ENCODE peak calls at places on chromosomes 12 and 14, in nine cellular contexts. One of them, this sample, is unnamed.

GRCh38 chr14:95408731-95409471 is 89.2 kb upstream of the CLMN start:
- DNase-seq in CD8-positive, alpha-beta memory T cell: no peak
- DNase-seq in hypothalamus: peak; percentile 28
- DNase-seq in left lung: no peak
- DNase-seq in progenitor cell of endocrine pancreas: no peak
- DNase-seq in keratinocyte: no peak
- DNase-seq in brain microvascular endothelial cell: no peak
- DNase-seq in NCI-H345: no peak
- DNase-seq in activated naive CD8-positive, alpha-beta T cell treated with anti-CD3 and anti-CD28 coated beads, Interleukin-2, amount 10 ng/mL, durations not matched to agents 7 days and 5 days: no peak
- DNase-seq in this sample: no peak

GRCh38 chr14:97603201-97603600 is 806.0 kb downstream of the VRK1 start:
- DNase-seq in progenitor cell of endocrine pancreas: no peak
- DNase-seq in hypothalamus: no peak
- DNase-seq in brain microvascular endothelial cell: no peak
- DNase-seq in left lung: no peak
- DNase-seq in keratinocyte: no peak
- DNase-seq in NCI-H345: no peak
- DNase-seq in activated naive CD8-positive, alpha-beta T cell treated with anti-CD3 and anti-CD28 coated beads, Interleukin-2, amount 10 ng/mL, durations not matched to agents 7 days and 5 days: no peak
- DNase-seq in CD8-positive, alpha-beta memory T cell: peak; percentile 27
- DNase-seq in this sample: no peak

GRCh38 chr12:99768758-99769157 is 121.2 kb downstream of the GARIN6 start:
- DNase-seq in brain microvascular endothelial cell: no peak
- DNase-seq in left lung: no peak
- DNase-seq in activated naive CD8-positive, alpha-beta T cell treated with anti-CD3 and anti-CD28 coated beads, Interleukin-2, amount 10 ng/mL, durations not matched to agents 7 days and 5 days: no peak
- DNase-seq in keratinocyte: no peak
- DNase-seq in progenitor cell of endocrine pancreas: no peak
- DNase-seq in CD8-positive, alpha-beta memory T cell: no peak
- DNase-seq in hypothalamus: no peak
- DNase-seq in NCI-H345: no peak
- DNase-seq in this sample: no peak

GRCh38 chr12:104486416-104486815 is 29.7 kb downstream of the CHST11 start:
- DNase-seq in brain microvascular endothelial cell: no peak
- DNase-seq in progenitor cell of endocrine pancreas: no peak
- DNase-seq in CD8-positive, alpha-beta memory T cell: no peak
- DNase-seq in NCI-H345: no peak
- DNase-seq in hypothalamus: no peak
- DNase-seq in keratinocyte: no peak
- DNase-seq in activated naive CD8-positive, alpha-beta T cell treated with anti-CD3 and anti-CD28 coated beads, Interleukin-2, amount 10 ng/mL, durations not matched to agents 7 days and 5 days: no peak
- DNase-seq in left lung: no peak
- DNase-seq in this sample: no peak

GRCh38 chr12:11726659-11727058 is 77.2 kb downstream of the ETV6 start:
- DNase-seq in keratinocyte: no peak
- DNase-seq in brain microvascular endothelial cell: no peak
- DNase-seq in CD8-positive, alpha-beta memory T cell: no peak
- DNase-seq in progenitor cell of endocrine pancreas: no peak
- DNase-seq in hypothalamus: no peak
- DNase-seq in NCI-H345: no peak
- DNase-seq in left lung: no peak
- DNase-seq in activated naive CD8-positive, alpha-beta T cell treated with anti-CD3 and anti-CD28 coated beads, Interleukin-2, amount 10 ng/mL, durations not matched to agents 7 days and 5 days: no peak
- DNase-seq in this sample: no peak

GRCh38 chr14:67187826-67188225 is 1.4 kb upstream of the GARIN2 start:
- DNase-seq in hypothalamus: no peak
- DNase-seq in left lung: no peak
- DNase-seq in NCI-H345: no peak
- DNase-seq in progenitor cell of endocrine pancreas: no peak
- DNase-seq in keratinocyte: peak; percentile 52
- DNase-seq in activated naive CD8-positive, alpha-beta T cell treated with anti-CD3 and anti-CD28 coated beads, Interleukin-2, amount 10 ng/mL, durations not matched to agents 7 days and 5 days: no peak
- DNase-seq in brain microvascular endothelial cell: peak; percentile 70
- DNase-seq in CD8-positive, alpha-beta memory T cell: no peak
- DNase-seq in this sample: peak; percentile 49

GRCh38 chr14:24816011-24816928 is 182.3 kb upstream of the GZMB start:
- DNase-seq in progenitor cell of endocrine pancreas: no peak
- DNase-seq in left lung: no peak
- DNase-seq in NCI-H345: no peak
- DNase-seq in brain microvascular endothelial cell: no peak
- DNase-seq in hypothalamus: no peak
- DNase-seq in CD8-positive, alpha-beta memory T cell: no peak
- DNase-seq in keratinocyte: no peak
- DNase-seq in activated naive CD8-positive, alpha-beta T cell treated with anti-CD3 and anti-CD28 coated beads, Interleukin-2, amount 10 ng/mL, durations not matched to agents 7 days and 5 days: no peak
- DNase-seq in this sample: peak; percentile 25

GRCh38 chr14:68673464-68673863 is 119.4 kb downstream of the ZFP36L1 start:
- DNase-seq in CD8-positive, alpha-beta memory T cell: no peak
- DNase-seq in left lung: no peak
- DNase-seq in activated naive CD8-positive, alpha-beta T cell treated with anti-CD3 and anti-CD28 coated beads, Interleukin-2, amount 10 ng/mL, durations not matched to agents 7 days and 5 days: no peak
- DNase-seq in NCI-H345: no peak
- DNase-seq in keratinocyte: no peak
- DNase-seq in brain microvascular endothelial cell: no peak
- DNase-seq in progenitor cell of endocrine pancreas: no peak
- DNase-seq in hypothalamus: no peak
- DNase-seq in this sample: no peak

GRCh38 chr14:55430024-55430690 is 10.3 kb downstream of the TBPL2 start:
- DNase-seq in brain microvascular endothelial cell: peak; percentile 60
- DNase-seq in activated naive CD8-positive, alpha-beta T cell treated with anti-CD3 and anti-CD28 coated beads, Interleukin-2, amount 10 ng/mL, durations not matched to agents 7 days and 5 days: no peak
- DNase-seq in CD8-positive, alpha-beta memory T cell: no peak
- DNase-seq in keratinocyte: peak; percentile 79
- DNase-seq in NCI-H345: peak; percentile 23
- DNase-seq in left lung: no peak
- DNase-seq in hypothalamus: no peak
- DNase-seq in progenitor cell of endocrine pancreas: no peak
- DNase-seq in this sample: peak; percentile 82

GRCh38 chr12:109789649-109790048 is 43.5 kb downstream of the TRPV4 start:
- DNase-seq in activated naive CD8-positive, alpha-beta T cell treated with anti-CD3 and anti-CD28 coated beads, Interleukin-2, amount 10 ng/mL, durations not matched to agents 7 days and 5 days: no peak
- DNase-seq in brain microvascular endothelial cell: no peak
- DNase-seq in left lung: no peak
- DNase-seq in CD8-positive, alpha-beta memory T cell: no peak
- DNase-seq in NCI-H345: no peak
- DNase-seq in hypothalamus: no peak
- DNase-seq in progenitor cell of endocrine pancreas: no peak
- DNase-seq in keratinocyte: no peak
- DNase-seq in this sample: no peak

GRCh38 chr14:74551903-74552371 is 58.4 kb downstream of the ISCA2 start:
- DNase-seq in activated naive CD8-positive, alpha-beta T cell treated with anti-CD3 and anti-CD28 coated beads, Interleukin-2, amount 10 ng/mL, durations not matched to agents 7 days and 5 days: no peak
- DNase-seq in NCI-H345: no peak
- DNase-seq in left lung: no peak
- DNase-seq in progenitor cell of endocrine pancreas: no peak
- DNase-seq in hypothalamus: peak; percentile 29
- DNase-seq in CD8-positive, alpha-beta memory T cell: no peak
- DNase-seq in brain microvascular endothelial cell: no peak
- DNase-seq in keratinocyte: no peak
- DNase-seq in this sample: peak; percentile 41

GRCh38 chr12:40287369-40287975 is 62.7 kb downstream of the LRRK2 start:
- DNase-seq in progenitor cell of endocrine pancreas: no peak
- DNase-seq in activated naive CD8-positive, alpha-beta T cell treated with anti-CD3 and anti-CD28 coated beads, Interleukin-2, amount 10 ng/mL, durations not matched to agents 7 days and 5 days: no peak
- DNase-seq in left lung: no peak
- DNase-seq in keratinocyte: no peak
- DNase-seq in CD8-positive, alpha-beta memory T cell: no peak
- DNase-seq in NCI-H345: no peak
- DNase-seq in hypothalamus: no peak
- DNase-seq in brain microvascular endothelial cell: no peak
- DNase-seq in this sample: no peak

GRCh38 chr12:91998316-91998715 is 147.3 kb downstream of the BTG1 start:
- DNase-seq in keratinocyte: no peak
- DNase-seq in brain microvascular endothelial cell: no peak
- DNase-seq in CD8-positive, alpha-beta memory T cell: no peak
- DNase-seq in activated naive CD8-positive, alpha-beta T cell treated with anti-CD3 and anti-CD28 coated beads, Interleukin-2, amount 10 ng/mL, durations not matched to agents 7 days and 5 days: no peak
- DNase-seq in NCI-H345: no peak
- DNase-seq in left lung: no peak
- DNase-seq in hypothalamus: no peak
- DNase-seq in progenitor cell of endocrine pancreas: no peak
- DNase-seq in this sample: no peak

GRCh38 chr12:50353404-50353803 is 43.0 kb downstream of the FAM186A start:
- DNase-seq in NCI-H345: no peak
- DNase-seq in keratinocyte: no peak
- DNase-seq in hypothalamus: no peak
- DNase-seq in left lung: no peak
- DNase-seq in progenitor cell of endocrine pancreas: no peak
- DNase-seq in activated naive CD8-positive, alpha-beta T cell treated with anti-CD3 and anti-CD28 coated beads, Interleukin-2, amount 10 ng/mL, durations not matched to agents 7 days and 5 days: no peak
- DNase-seq in CD8-positive, alpha-beta memory T cell: no peak
- DNase-seq in brain microvascular endothelial cell: no peak
- DNase-seq in this sample: no peak

GRCh38 chr12:5473076-5473475 is 41.2 kb downstream of the NTF3 start:
- DNase-seq in left lung: no peak
- DNase-seq in activated naive CD8-positive, alpha-beta T cell treated with anti-CD3 and anti-CD28 coated beads, Interleukin-2, amount 10 ng/mL, durations not matched to agents 7 days and 5 days: no peak
- DNase-seq in keratinocyte: no peak
- DNase-seq in brain microvascular endothelial cell: no peak
- DNase-seq in NCI-H345: no peak
- DNase-seq in hypothalamus: no peak
- DNase-seq in CD8-positive, alpha-beta memory T cell: no peak
- DNase-seq in progenitor cell of endocrine pancreas: no peak
- DNase-seq in this sample: peak; percentile 44

GRCh38 chr14:72643317-72643801 is 250.5 kb downstream of the DPF3 start:
- DNase-seq in brain microvascular endothelial cell: peak; percentile 96
- DNase-seq in progenitor cell of endocrine pancreas: no peak
- DNase-seq in keratinocyte: peak; percentile 76
- DNase-seq in activated naive CD8-positive, alpha-beta T cell treated with anti-CD3 and anti-CD28 coated beads, Interleukin-2, amount 10 ng/mL, durations not matched to agents 7 days and 5 days: no peak
- DNase-seq in hypothalamus: peak; percentile 56
- DNase-seq in CD8-positive, alpha-beta memory T cell: no peak
- DNase-seq in left lung: no peak
- DNase-seq in NCI-H345: no peak
- DNase-seq in this sample: peak; percentile 96

GRCh38 chr12:132185698-132186097 is 41.4 kb downstream of the NOC4L start:
- DNase-seq in progenitor cell of endocrine pancreas: no peak
- DNase-seq in left lung: peak; percentile 31
- DNase-seq in NCI-H345: no peak
- DNase-seq in keratinocyte: no peak
- DNase-seq in hypothalamus: no peak
- DNase-seq in CD8-positive, alpha-beta memory T cell: no peak
- DNase-seq in activated naive CD8-positive, alpha-beta T cell treated with anti-CD3 and anti-CD28 coated beads, Interleukin-2, amount 10 ng/mL, durations not matched to agents 7 days and 5 days: no peak
- DNase-seq in brain microvascular endothelial cell: no peak
- DNase-seq in this sample: no peak

GRCh38 chr14:49954171-49954631 is 61.3 kb downstream of the ARF6 start:
- DNase-seq in activated naive CD8-positive, alpha-beta T cell treated with anti-CD3 and anti-CD28 coated beads, Interleukin-2, amount 10 ng/mL, durations not matched to agents 7 days and 5 days: no peak
- DNase-seq in progenitor cell of endocrine pancreas: no peak
- DNase-seq in left lung: no peak
- DNase-seq in brain microvascular endothelial cell: no peak
- DNase-seq in NCI-H345: no peak
- DNase-seq in keratinocyte: no peak
- DNase-seq in CD8-positive, alpha-beta memory T cell: no peak
- DNase-seq in hypothalamus: no peak
- DNase-seq in this sample: peak; percentile 91

GRCh38 chr12:79378496-79378895 is 312.3 kb downstream of the PAWR start:
- DNase-seq in keratinocyte: no peak
- DNase-seq in NCI-H345: no peak
- DNase-seq in hypothalamus: no peak
- DNase-seq in CD8-positive, alpha-beta memory T cell: no peak
- DNase-seq in activated naive CD8-positive, alpha-beta T cell treated with anti-CD3 and anti-CD28 coated beads, Interleukin-2, amount 10 ng/mL, durations not matched to agents 7 days and 5 days: no peak
- DNase-seq in left lung: no peak
- DNase-seq in progenitor cell of endocrine pancreas: no peak
- DNase-seq in brain microvascular endothelial cell: no peak
- DNase-seq in this sample: peak; percentile 16

GRCh38 chr14:78530078-78530477 is 359.9 kb downstream of the NRXN3 start:
- DNase-seq in left lung: no peak
- DNase-seq in activated naive CD8-positive, alpha-beta T cell treated with anti-CD3 and anti-CD28 coated beads, Interleukin-2, amount 10 ng/mL, durations not matched to agents 7 days and 5 days: no peak
- DNase-seq in hypothalamus: no peak
- DNase-seq in progenitor cell of endocrine pancreas: peak; percentile 50
- DNase-seq in brain microvascular endothelial cell: peak; percentile 2
- DNase-seq in NCI-H345: no peak
- DNase-seq in CD8-positive, alpha-beta memory T cell: no peak
- DNase-seq in keratinocyte: no peak
- DNase-seq in this sample: no peak

GRCh38 chr14:71666579-71667145 is 265.6 kb upstream of the RGS6 start:
- DNase-seq in left lung: no peak
- DNase-seq in hypothalamus: no peak
- DNase-seq in brain microvascular endothelial cell: no peak
- DNase-seq in progenitor cell of endocrine pancreas: no peak
- DNase-seq in NCI-H345: no peak
- DNase-seq in keratinocyte: no peak
- DNase-seq in CD8-positive, alpha-beta memory T cell: no peak
- DNase-seq in activated naive CD8-positive, alpha-beta T cell treated with anti-CD3 and anti-CD28 coated beads, Interleukin-2, amount 10 ng/mL, durations not matched to agents 7 days and 5 days: no peak
- DNase-seq in this sample: no peak

GRCh38 chr14:61102549-61103466 is 121.8 kb downstream of the SLC38A6 start:
- DNase-seq in left lung: no peak
- DNase-seq in hypothalamus: no peak
- DNase-seq in CD8-positive, alpha-beta memory T cell: no peak
- DNase-seq in keratinocyte: no peak
- DNase-seq in activated naive CD8-positive, alpha-beta T cell treated with anti-CD3 and anti-CD28 coated beads, Interleukin-2, amount 10 ng/mL, durations not matched to agents 7 days and 5 days: no peak
- DNase-seq in NCI-H345: no peak
- DNase-seq in brain microvascular endothelial cell: no peak
- DNase-seq in progenitor cell of endocrine pancreas: no peak
- DNase-seq in this sample: no peak

GRCh38 chr12:98745578-98746391 is 100.7 kb downstream of the APAF1 start:
- DNase-seq in keratinocyte: no peak
- DNase-seq in CD8-positive, alpha-beta memory T cell: peak; percentile 6
- DNase-seq in hypothalamus: no peak
- DNase-seq in NCI-H345: no peak
- DNase-seq in progenitor cell of endocrine pancreas: no peak
- DNase-seq in activated naive CD8-positive, alpha-beta T cell treated with anti-CD3 and anti-CD28 coated beads, Interleukin-2, amount 10 ng/mL, durations not matched to agents 7 days and 5 days: peak; percentile 48
- DNase-seq in left lung: peak; percentile 77
- DNase-seq in brain microvascular endothelial cell: no peak
- DNase-seq in this sample: peak; percentile 24

GRCh38 chr14:95248422-95248821 is 71.3 kb downstream of the CLMN start:
- DNase-seq in brain microvascular endothelial cell: no peak
- DNase-seq in keratinocyte: no peak
- DNase-seq in progenitor cell of endocrine pancreas: no peak
- DNase-seq in hypothalamus: no peak
- DNase-seq in activated naive CD8-positive, alpha-beta T cell treated with anti-CD3 and anti-CD28 coated beads, Interleukin-2, amount 10 ng/mL, durations not matched to agents 7 days and 5 days: no peak
- DNase-seq in left lung: no peak
- DNase-seq in NCI-H345: no peak
- DNase-seq in CD8-positive, alpha-beta memory T cell: no peak
- DNase-seq in this sample: peak; percentile 64

GRCh38 chr14:103185051-103186027 is 62.1 kb downstream of the TNFAIP2 start:
- DNase-seq in activated naive CD8-positive, alpha-beta T cell treated with anti-CD3 and anti-CD28 coated beads, Interleukin-2, amount 10 ng/mL, durations not matched to agents 7 days and 5 days: no peak
- DNase-seq in left lung: no peak
- DNase-seq in brain microvascular endothelial cell: no peak
- DNase-seq in keratinocyte: peak; percentile 40
- DNase-seq in progenitor cell of endocrine pancreas: no peak
- DNase-seq in NCI-H345: peak; percentile 32
- DNase-seq in hypothalamus: no peak
- DNase-seq in CD8-positive, alpha-beta memory T cell: no peak
- DNase-seq in this sample: peak; percentile 25

GRCh38 chr14:74265312-74265965 is 26.2 kb downstream of the VSX2 start:
- DNase-seq in keratinocyte: no peak
- DNase-seq in NCI-H345: no peak
- DNase-seq in left lung: no peak
- DNase-seq in hypothalamus: no peak
- DNase-seq in activated naive CD8-positive, alpha-beta T cell treated with anti-CD3 and anti-CD28 coated beads, Interleukin-2, amount 10 ng/mL, durations not matched to agents 7 days and 5 days: no peak
- DNase-seq in CD8-positive, alpha-beta memory T cell: no peak
- DNase-seq in progenitor cell of endocrine pancreas: no peak
- DNase-seq in brain microvascular endothelial cell: no peak
- DNase-seq in this sample: no peak

GRCh38 chr12:128510527-128510926 is 243.6 kb downstream of the TMEM132C start:
- DNase-seq in hypothalamus: no peak
- DNase-seq in activated naive CD8-positive, alpha-beta T cell treated with anti-CD3 and anti-CD28 coated beads, Interleukin-2, amount 10 ng/mL, durations not matched to agents 7 days and 5 days: no peak
- DNase-seq in keratinocyte: no peak
- DNase-seq in progenitor cell of endocrine pancreas: no peak
- DNase-seq in CD8-positive, alpha-beta memory T cell: no peak
- DNase-seq in left lung: no peak
- DNase-seq in brain microvascular endothelial cell: no peak
- DNase-seq in NCI-H345: no peak
- DNase-seq in this sample: no peak

GRCh38 chr12:55847603-55848329 is 5.0 kb upstream of the MMP19 start:
- DNase-seq in progenitor cell of endocrine pancreas: no peak
- DNase-seq in left lung: peak; percentile 83
- DNase-seq in CD8-positive, alpha-beta memory T cell: no peak
- DNase-seq in brain microvascular endothelial cell: peak; percentile 100
- DNase-seq in activated naive CD8-positive, alpha-beta T cell treated with anti-CD3 and anti-CD28 coated beads, Interleukin-2, amount 10 ng/mL, durations not matched to agents 7 days and 5 days: no peak
- DNase-seq in hypothalamus: peak; percentile 9
- DNase-seq in keratinocyte: peak; percentile 59
- DNase-seq in NCI-H345: no peak
- DNase-seq in this sample: peak; percentile 100

GRCh38 chr12:128820723-128821432 is 2.9 kb downstream of the SLC15A4 start:
- DNase-seq in progenitor cell of endocrine pancreas: no peak
- DNase-seq in hypothalamus: peak; percentile 24
- DNase-seq in CD8-positive, alpha-beta memory T cell: no peak
- DNase-seq in activated naive CD8-positive, alpha-beta T cell treated with anti-CD3 and anti-CD28 coated beads, Interleukin-2, amount 10 ng/mL, durations not matched to agents 7 days and 5 days: no peak
- DNase-seq in NCI-H345: peak; percentile 6
- DNase-seq in brain microvascular endothelial cell: no peak
- DNase-seq in keratinocyte: no peak
- DNase-seq in left lung: no peak
- DNase-seq in this sample: no peak

GRCh38 chr14:79971330-79971729 is 240.0 kb downstream of the DIO2 start:
- DNase-seq in progenitor cell of endocrine pancreas: no peak
- DNase-seq in left lung: no peak
- DNase-seq in activated naive CD8-positive, alpha-beta T cell treated with anti-CD3 and anti-CD28 coated beads, Interleukin-2, amount 10 ng/mL, durations not matched to agents 7 days and 5 days: no peak
- DNase-seq in hypothalamus: no peak
- DNase-seq in NCI-H345: no peak
- DNase-seq in keratinocyte: no peak
- DNase-seq in CD8-positive, alpha-beta memory T cell: no peak
- DNase-seq in brain microvascular endothelial cell: peak; percentile 77
- DNase-seq in this sample: peak; percentile 11

GRCh38 chr12:107228076-107228475 is 134.7 kb upstream of the CRY1 start:
- DNase-seq in activated naive CD8-positive, alpha-beta T cell treated with anti-CD3 and anti-CD28 coated beads, Interleukin-2, amount 10 ng/mL, durations not matched to agents 7 days and 5 days: no peak
- DNase-seq in CD8-positive, alpha-beta memory T cell: no peak
- DNase-seq in left lung: no peak
- DNase-seq in brain microvascular endothelial cell: no peak
- DNase-seq in hypothalamus: no peak
- DNase-seq in progenitor cell of endocrine pancreas: no peak
- DNase-seq in NCI-H345: no peak
- DNase-seq in keratinocyte: no peak
- DNase-seq in this sample: no peak